ENCODE peak calls at places on chromosome 2, in ten cellular contexts. Y is bronchial epithelial cell; A is CD4-positive, CD25-positive, alpha-beta regulatory T cell; D is PC-3; T is skeletal muscle cell; P is ovary; L is transverse colon; R is CD8-positive, alpha-beta T cell; S is lower lobe of right lung; G is fibroblast of lung. H is an unnamed sample.
A peak's percentile ranks its signal among the peaks of the same experiment; 100 is the strongest.

GRCh38 chr2:154187948-154188347 is 316.2 kb downstream of the GALNT13 start:
- DNase-seq in D (no peak), Y (no peak), L (no peak), T (no peak), R (no peak), P (no peak), A (no peak), G (no peak), S (no peak), H (no peak)

GRCh38 chr2:80396276-80396675 is 91.7 kb upstream of the LRRTM1 start:
- DNase-seq in T (no peak), L (no peak), Y (no peak), R (no peak), D (no peak), P (no peak), S (no peak), G (no peak), A (no peak), H (no peak)

GRCh38 chr2:178258916-178259315 is 64.6 kb downstream of the OSBPL6 start:
- DNase-seq in Y (peak; percentile 47), T (no peak), D (peak; percentile 51), P (no peak), S (no peak), A (no peak), L (no peak), G (no peak), R (no peak), H (no peak)

GRCh38 chr2:218886461-218886947 is 5.9 kb downstream of the WNT10A start:
- DNase-seq in S (no peak), L (peak; percentile 74), G (no peak), T (no peak), A (no peak), P (peak; percentile 49), Y (no peak), R (no peak), D (no peak), H (no peak)

GRCh38 chr2:240455719-240456606 is 20.5 kb downstream of the GPC1 start:
- DNase-seq in R (no peak), P (peak; percentile 81), L (no peak), D (no peak), T (no peak), S (no peak), Y (no peak), G (no peak), A (no peak), H (no peak)

GRCh38 chr2:26355038-26355995 is 8.7 kb upstream of the ADGRF3 start:
- DNase-seq in S (no peak), P (no peak), Y (peak; percentile 100), D (peak; percentile 96), T (peak; percentile 90), L (no peak), G (peak; percentile 94), R (no peak), A (no peak), H (no peak)

GRCh38 chr2:3223080-3223923 is 154.3 kb downstream of the EIPR1 start:
- DNase-seq in G (no peak), D (no peak), P (no peak), T (peak; percentile 27), R (peak; percentile 22), Y (peak; percentile 4), L (no peak), A (peak; percentile 34), S (no peak), H (peak; percentile 85)

GRCh38 chr2:28447943-28448737 is 47.7 kb upstream of the PLB1 start:
- DNase-seq in G (peak; percentile 90), T (peak; percentile 76), S (no peak), D (peak; percentile 82), R (no peak), Y (peak; percentile 95), L (no peak), A (no peak), P (no peak), H (no peak)

GRCh38 chr2:177254433-177255226 is 9.9 kb downstream of the NFE2L2 start:
- DNase-seq in R (no peak), D (no peak), P (peak; percentile 60), S (peak; percentile 57), L (peak; percentile 88), T (no peak), Y (no peak), A (no peak), G (no peak), H (no peak)

GRCh38 chr2:130150181-130151144 is 5.6 kb upstream of the CCDC74B start:
- DNase-seq in A (no peak), T (no peak), R (no peak), S (no peak), L (no peak), D (no peak), G (no peak), Y (no peak), P (peak; percentile 27), H (no peak)

GRCh38 chr2:95287806-95288205 is 9.3 kb upstream of the KCNIP3 start:
- DNase-seq in S (no peak), L (no peak), A (no peak), D (no peak), R (no peak), P (no peak), T (no peak), G (no peak), Y (no peak), H (no peak)

GRCh38 chr2:185347445-185347844 is 391.2 kb upstream of the FSIP2 start:
- DNase-seq in T (no peak), D (no peak), G (no peak), L (no peak), P (no peak), Y (no peak), R (no peak), S (no peak), A (no peak), H (no peak)

GRCh38 chr2:44933434-44933951 is 8.0 kb upstream of the SIX3 start:
- DNase-seq in L (no peak), S (no peak), G (no peak), D (no peak), R (no peak), T (no peak), A (no peak), Y (no peak), P (no peak), H (no peak)

GRCh38 chr2:44934024-44934423 is 7.5 kb upstream of the SIX3 start:
- DNase-seq in G (no peak), L (no peak), Y (no peak), D (no peak), A (no peak), P (no peak), S (no peak), T (no peak), R (no peak), H (no peak)

GRCh38 chr2:44934962-44935853 is 6.3 kb upstream of the SIX3 start:
- DNase-seq in T (no peak), D (no peak), P (no peak), L (no peak), G (no peak), R (no peak), S (peak; percentile 35), A (no peak), Y (no peak), H (no peak)

GRCh38 chr2:44935854-44936185 is 5.7 kb upstream of the SIX3 start:
- DNase-seq in R (no peak), T (no peak), A (no peak), P (no peak), D (no peak), S (no peak), G (no peak), Y (no peak), L (no peak), H (peak; percentile 25)

GRCh38 chr2:44934521-44934961 is 7.0 kb upstream of the SIX3 start:
- DNase-seq in G (no peak), R (no peak), L (no peak), P (no peak), Y (no peak), T (no peak), D (no peak), S (no peak), A (no peak), H (no peak)
- H3K4me3 ChIP-seq in G (no peak overlapping the region), R (no peak overlapping the region), L (no peak overlapping the region), P (no peak overlapping the region), Y (no peak overlapping the region), T (no peak overlapping the region), D (peak overlapping the region; percentile 65), S (no peak overlapping the region), A (no peak overlapping the region), H (peak overlapping the region; percentile 23)

DNA sequence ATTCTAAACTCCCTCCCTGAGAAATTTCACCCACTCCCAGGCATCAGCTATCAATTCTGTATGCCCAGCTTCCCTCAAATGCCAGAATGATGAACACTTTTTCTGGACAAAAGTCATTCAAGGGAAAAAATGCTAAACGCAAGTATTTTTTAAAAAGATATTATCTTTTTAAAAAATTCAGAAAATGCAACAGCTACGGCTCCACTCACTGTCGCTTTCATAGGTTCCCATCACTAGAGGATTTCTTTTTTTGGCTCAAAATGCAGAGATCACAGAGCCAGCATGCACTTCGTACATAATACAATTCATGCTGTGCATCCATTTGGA is 5.1 kb downstream of the CAPG start:
- DNase-seq in P (no peak), L (no peak), T (no peak), D (no peak), R (no peak), S (no peak), A (no peak), Y (no peak), G (no peak), H (no peak)
- H3K4me3 ChIP-seq in P (no peak overlapping the region), L (no peak overlapping the region), T (no peak overlapping the region), D (no peak overlapping the region), R (peak overlapping the region; percentile 10), S (no peak overlapping the region), A (no peak overlapping the region), Y (no peak overlapping the region), G (no peak overlapping the region), H (no peak overlapping the region)

GRCh38 chr2:30273574-30273929 is 42.2 kb downstream of the LBH start:
- DNase-seq in S (no peak), T (no peak), R (no peak), A (no peak), D (peak; percentile 79), L (no peak), P (no peak), Y (peak; percentile 50), G (no peak), H (no peak)
- H3K4me3 ChIP-seq in S (no peak overlapping the region), T (no peak overlapping the region), R (no peak overlapping the region), A (no peak overlapping the region), D (peak overlapping the region; percentile 17), L (no peak overlapping the region), P (no peak overlapping the region), Y (no peak overlapping the region), G (no peak overlapping the region), H (no peak overlapping the region)

GRCh38 chr2:231662028-231662810 is 46.1 kb upstream of the PTMA start:
- DNase-seq in T (peak; percentile 88), D (peak; percentile 97), L (peak; percentile 98), A (peak; percentile 91), S (peak; percentile 97), G (peak; percentile 98), R (peak; percentile 97), P (peak; percentile 99), Y (peak; percentile 83), H (peak; percentile 94)
- H3K4me3 ChIP-seq in T (peak overlapping the region; percentile 46), D (peak overlapping the region; percentile 52), L (peak overlapping the region; percentile 31), A (peak overlapping the region; percentile 68), S (peak overlapping the region; percentile 51), G (peak overlapping the region; percentile 19), R (peak overlapping the region; percentile 82), P (peak overlapping the region; percentile 47), Y (peak overlapping the region; percentile 42), H (peak overlapping the region; percentile 52)

GRCh38 chr2:43169987-43170732 is 56.2 kb downstream of the ZFP36L2 start:
- DNase-seq in T (no peak), S (peak; percentile 72), A (peak; percentile 38), Y (no peak), D (no peak), L (peak; percentile 85), R (peak; percentile 54), G (no peak), P (no peak), H (no peak)
- H3K4me3 ChIP-seq in T (no peak overlapping the region), S (no peak overlapping the region), A (no peak overlapping the region), Y (no peak overlapping the region), D (no peak overlapping the region), L (no peak overlapping the region), R (peak overlapping the region; percentile 27), G (no peak overlapping the region), P (no peak overlapping the region), H (no peak overlapping the region)

H was measured in dorsolateral prefrontal cortex.